ENCODE peak calls at places on chromosomes 12 and 14, in ten cellular contexts. B, J, Y, X, N, T, E, K, Z and W are unnamed samples.

GRCh38 chr14:101359221-101360044 is 201.9 kb upstream of the DIO3 start:
- DNase-seq in B (peak), J (peak), Y (no peak), X (no peak), N (no peak), T (no peak), E (no peak), K (no peak), Z (no peak), W (no peak)

GRCh38 chr12:45966486-45966885 is 23.9 kb downstream of the SCAF11 start:
- DNase-seq in B (no peak), J (peak), Y (no peak), X (no peak), N (peak), T (no peak), E (no peak), K (no peak), Z (no peak), W (no peak)

GRCh38 chr14:74258705-74259035 is 19.4 kb downstream of the VSX2 start:
- DNase-seq in B (no peak), J (no peak), Y (no peak), X (no peak), N (no peak), T (no peak), E (no peak), K (no peak), Z (no peak), W (no peak)

GRCh38 chr12:122882908-122883563 is 12.9 kb downstream of the VPS37B start:
- DNase-seq in B (no peak), J (no peak), Y (no peak), X (no peak), N (no peak), T (no peak), E (no peak), K (no peak), Z (no peak), W (no peak)

GRCh38 chr12:1830981-1831930 is 10.9 kb downstream of the LRTM2 start:
- DNase-seq in B (no peak), J (peak), Y (no peak), X (peak), N (peak), T (no peak), E (peak), K (no peak), Z (no peak), W (no peak)

GRCh38 chr14:100535287-100536131 is 51.7 kb downstream of the BEGAIN start:
- DNase-seq in B (peak), J (no peak), Y (no peak), X (no peak), N (no peak), T (peak), E (peak), K (no peak), Z (no peak), W (no peak)

GRCh38 chr12:87140257-87140656 is 884.1 kb upstream of the MGAT4C start:
- DNase-seq in B (no peak), J (no peak), Y (no peak), X (no peak), N (peak), T (no peak), E (no peak), K (no peak), Z (no peak), W (no peak)

GRCh38 chr12:121632069-121632970 is 6.0 kb downstream of the ORAI1 start:
- DNase-seq in B (no peak), J (no peak), Y (no peak), X (no peak), N (no peak), T (no peak), E (no peak), K (no peak), Z (no peak), W (no peak)